ENCODE peak calls at places on chromosome 3, in ten cellular contexts. K, L, T, S, B, D, W, R, M and A are unnamed samples.
A peak's percentile ranks its signal among the peaks of the same experiment; 100 is the strongest.

GRCh38 chr3:142115927-142116668 is 33.2 kb downstream of the TFDP2 start:
- DNase-seq in K (no peak), L (no peak), T (no peak), S (peak; percentile 7), B (no peak), D (no peak), W (peak; percentile 7), R (no peak), M (no peak), A (no peak)

GRCh38 chr3:132445812-132446211 is 28.5 kb downstream of the DNAJC13 start:
- DNase-seq in K (no peak), L (no peak), T (no peak), S (peak; percentile 23), B (no peak), D (peak; percentile 79), W (peak; percentile 79), R (peak; percentile 46), M (no peak), A (no peak)

GRCh38 chr3:72082121-72082715 is 297.3 kb upstream of the PROK2 start:
- DNase-seq in K (no peak), L (peak; percentile 37), T (no peak), S (no peak), B (no peak), D (peak; percentile 17), W (no peak), R (peak; percentile 65), M (no peak), A (peak; percentile 59)

GRCh38 chr3:127367593-127367992 is 79.7 kb upstream of the PRR20G start:
- DNase-seq in K (no peak), L (no peak), T (no peak), S (no peak), B (no peak), D (no peak), W (no peak), R (no peak), M (no peak), A (no peak)

GRCh38 chr3:127677541-127678314 is 5.0 kb downstream of the ABTB1 start:
- DNase-seq in K (no peak), L (peak; percentile 15), T (no peak), S (no peak), B (no peak), D (no peak), W (no peak), R (no peak), M (no peak), A (no peak)

GRCh38 chr3:124814620-124815421 is 72.3 kb downstream of the ITGB5 start:
- DNase-seq in K (no peak), L (no peak), T (no peak), S (no peak), B (peak; percentile 70), D (no peak), W (peak; percentile 69), R (no peak), M (no peak), A (no peak)

GRCh38 chr3:114151091-114151490 is 27.8 kb downstream of the DRD3 start:
- DNase-seq in K (no peak), L (no peak), T (no peak), S (no peak), B (no peak), D (no peak), W (no peak), R (no peak), M (no peak), A (no peak)

GRCh38 chr3:18099611-18100010 is 325.5 kb downstream of the SATB1 start:
- DNase-seq in K (no peak), L (no peak), T (no peak), S (peak; percentile 18), B (no peak), D (no peak), W (no peak), R (no peak), M (no peak), A (no peak)

GRCh38 chr3:14460342-14461005 is 58.1 kb downstream of the SLC6A6 start:
- DNase-seq in K (no peak), L (peak; percentile 78), T (no peak), S (peak; percentile 98), B (no peak), D (peak; percentile 94), W (peak; percentile 90), R (peak; percentile 92), M (no peak), A (no peak)